ENCODE peak calls at places on chromosomes 12 and 14, in four cellular contexts. H is mucosa of descending colon, W is OCI-LY7, Z is endothelial cell of umbilical vein. C is an unnamed sample.

GRCh38 chr14:90545966-90546751 is 149.3 kb downstream of the CALM1 start:
- DNase-seq in H (no peak), W (no peak), Z (no peak), C (peak)

GRCh38 chr12:5511644-5512584 is 80.0 kb downstream of the NTF3 start:
- DNase-seq in H (peak), W (peak), Z (peak), C (no peak)

GRCh38 chr14:20706657-20707355 is 18.2 kb downstream of the ANG start:
- DNase-seq in H (no peak), W (no peak), Z (peak), C (no peak)

GRCh38 chr14:54623279-54624004 is 56.5 kb downstream of the SAMD4A start:
- DNase-seq in H (no peak), W (no peak), Z (peak), C (no peak)

GRCh38 chr14:69501362-69501964 is 16.9 kb downstream of the PLEKHD1 start:
- DNase-seq in H (no peak), W (no peak), Z (no peak), C (no peak)

GRCh38 chr14:33548606-33549005 is 402.3 kb downstream of the EGLN3 start:
- DNase-seq in H (no peak), W (no peak), Z (no peak), C (no peak)

GRCh38 chr14:64200170-64200569 is 94.0 kb downstream of the ESR2 start:
- DNase-seq in H (no peak), W (no peak), Z (no peak), C (no peak)

GRCh38 chr12:120012067-120012621 is 23.1 kb downstream of the BICDL1 start:
- DNase-seq in H (no peak), W (peak), Z (no peak), C (no peak)

GRCh38 chr14:89507926-89508460 is 91.0 kb upstream of the FOXN3 start:
- DNase-seq in H (no peak), W (no peak), Z (no peak), C (no peak)

GRCh38 chr12:97335093-97335492 is 127.5 kb upstream of the RMST start:
- DNase-seq in H (no peak), W (no peak), Z (no peak), C (no peak)

GRCh38 chr14:51879170-51879569 is 18.8 kb downstream of the GNG2 start:
- DNase-seq in H (no peak), W (no peak), Z (no peak), C (no peak)

GRCh38 chr12:24997970-24998582 is 49.2 kb upstream of the BCAT1 start:
- DNase-seq in H (no peak), W (peak), Z (peak), C (no peak)

GRCh38 chr12:124165695-124166094 is 129.2 kb upstream of the RFLNA start:
- DNase-seq in H (no peak), W (no peak), Z (no peak), C (no peak)

GRCh38 chr14:98966021-98966420 is 306.0 kb downstream of the BCL11B start:
- DNase-seq in H (no peak), W (no peak), Z (no peak), C (no peak)

GRCh38 chr14:97267509-97267908 is 470.3 kb downstream of the VRK1 start:
- DNase-seq in H (no peak), W (no peak), Z (no peak), C (no peak)
- TF ChIP-seq CTCF in H (no peak), W (no peak), Z (no peak), C (no peak)

DNA sequence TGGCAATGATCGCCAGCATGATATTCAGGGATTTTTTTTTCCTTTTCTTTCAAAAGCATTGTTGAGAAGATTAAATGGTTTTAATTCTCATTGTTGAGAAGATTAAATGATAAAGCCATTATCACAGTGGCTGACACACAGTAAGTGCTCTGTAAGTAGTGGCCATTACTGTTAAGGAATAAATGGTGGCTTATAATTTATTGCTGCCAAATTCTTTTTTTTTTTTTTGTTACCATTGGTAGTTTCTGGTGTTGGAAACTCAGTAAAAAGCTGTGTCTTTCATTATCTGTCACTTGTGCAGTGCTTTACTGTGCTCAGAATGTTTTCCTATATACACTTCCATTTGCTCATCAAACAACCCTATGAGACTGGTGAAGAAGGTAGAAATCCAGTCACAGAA is 15.3 kb downstream of the YAF2 start:
- DNase-seq in H (no peak), W (no peak), Z (no peak), C (no peak)
- H3K4me3 ChIP-seq in H (no peak), W (no peak), Z (no peak), C (no peak)

DNA sequence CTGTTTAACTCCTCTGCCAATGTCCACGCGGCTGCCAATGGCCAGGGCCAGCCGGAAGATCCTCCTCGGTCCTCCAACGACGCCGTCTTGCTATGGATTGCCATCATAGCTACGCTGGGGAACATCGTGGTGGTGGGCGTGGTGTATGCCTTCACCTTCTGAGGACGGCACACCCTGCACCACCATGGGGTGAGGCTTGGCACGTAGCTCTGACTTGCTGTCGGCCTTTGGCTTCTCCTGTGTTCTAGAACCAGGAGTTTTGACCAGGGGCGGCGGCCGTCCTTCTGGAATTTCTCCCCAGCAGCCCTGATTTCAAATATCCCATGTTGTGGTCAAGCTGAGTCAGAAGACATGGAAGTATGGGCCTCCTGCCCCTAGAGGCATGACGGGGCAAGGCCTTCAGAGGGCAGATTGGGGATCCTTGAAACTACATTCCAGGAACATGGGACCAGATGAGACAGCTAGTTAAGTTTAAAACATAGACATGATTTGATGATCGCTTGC is 47.5 kb downstream of the C14orf132 start:
- DNase-seq in H (no peak), W (no peak), Z (no peak), C (no peak)
- TF ChIP-seq CTCF in H (no peak), W (no peak), Z (no peak), C (no peak)

DNA sequence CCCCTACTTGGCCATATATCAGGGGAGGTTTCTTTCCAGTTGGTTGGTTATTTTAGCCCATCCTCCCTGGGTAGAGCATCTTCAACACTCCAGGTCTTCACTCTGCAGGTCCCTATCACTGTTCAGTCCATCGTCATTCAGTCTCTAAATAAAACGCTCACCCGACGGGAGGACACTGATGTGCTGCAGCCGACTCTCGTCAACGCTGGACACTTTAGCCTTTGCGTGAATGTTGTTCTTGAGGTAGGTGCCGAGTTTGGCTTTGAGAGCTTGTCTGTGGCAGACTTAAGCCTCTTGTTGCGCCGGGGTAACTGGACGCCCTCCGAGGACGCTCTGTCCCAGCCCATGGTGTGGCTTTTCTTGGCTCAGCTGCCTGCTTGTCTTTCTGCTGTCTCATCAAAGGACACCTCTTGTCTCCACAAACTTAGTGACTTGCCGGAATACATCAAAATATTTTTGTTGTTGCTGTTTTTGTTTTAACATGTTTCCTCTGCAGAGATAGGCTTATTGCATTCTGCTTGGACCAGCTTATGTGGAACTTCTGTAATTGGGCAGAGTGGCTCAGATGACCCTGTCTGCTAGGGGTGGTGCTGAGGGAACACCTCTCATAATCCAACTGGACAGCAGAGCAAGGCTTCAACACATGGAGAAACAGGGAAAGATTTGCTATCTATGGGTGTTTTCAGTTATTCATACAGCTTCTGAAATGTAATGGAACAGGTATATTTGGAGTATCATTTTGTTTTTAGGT is 26.5 kb downstream of the TCTN1 start:
- DNase-seq in H (no peak), W (no peak), Z (no peak), C (no peak)
- H3K4me3 ChIP-seq in H (no peak), W (no peak), Z (no peak), C (no peak)

GRCh38 chr14:77409131-77409533 is 14.2 kb downstream of the NOXRED1 start:
- DNase-seq in H (no peak), W (peak), Z (no peak), C (no peak)
- TF ChIP-seq CTCF in H (no peak), W (peak), Z (no peak), C (no peak)

C was measured in stomach.